ENCODE peak calls at places on chromosomes 16 and 17, in four cellular contexts. B is MM.1S, K is neural progenitor cell, D is GM23338. Z is an unnamed sample.

GRCh38 chr16:86681440-86681838 is 103.1 kb downstream of the FOXL1 start:
- DNase-seq in K (no peak), D (no peak), B (no peak), Z (no peak)

GRCh38 chr17:79841369-79842135 is 2.3 kb upstream of the CBX4 start:
- DNase-seq in K (peak; percentile 54), D (peak; percentile 69), B (no peak), Z (no peak)

GRCh38 chr17:30376621-30377452 is 1.9 kb upstream of the CPD start:
- DNase-seq in B (peak; percentile 49), K (no peak), D (no peak), Z (no peak)

GRCh38 chr17:81553018-81553615 is 964 bp upstream of the FAAP100 start:
- DNase-seq in K (peak; percentile 90), B (peak; percentile 94), D (peak; percentile 98), Z (peak; percentile 94)

GRCh38 chr16:11914759-11915643 is 755 bp downstream of the GSPT1 start:
- DNase-seq in B (peak; percentile 46), D (peak; percentile 63), K (peak; percentile 63), Z (peak; percentile 64)

GRCh38 chr16:70726869-70727494 is 41.1 kb upstream of the MTSS2 start:
- DNase-seq in B (no peak), D (no peak), K (no peak), Z (no peak)

GRCh38 chr17:1067282-1067956 is 70.5 kb downstream of the TIMM22 start:
- DNase-seq in D (no peak), K (no peak), B (no peak), Z (no peak)

GRCh38 chr17:14790518-14790917 is 474.6 kb downstream of the PMP22 start:
- DNase-seq in K (peak; percentile 6), B (no peak), D (no peak), Z (peak; percentile 86)

GRCh38 chr17:50367401-50367800 is 5.6 kb downstream of the MRPL27 start:
- DNase-seq in B (no peak), K (no peak), D (no peak), Z (no peak)

DNA sequence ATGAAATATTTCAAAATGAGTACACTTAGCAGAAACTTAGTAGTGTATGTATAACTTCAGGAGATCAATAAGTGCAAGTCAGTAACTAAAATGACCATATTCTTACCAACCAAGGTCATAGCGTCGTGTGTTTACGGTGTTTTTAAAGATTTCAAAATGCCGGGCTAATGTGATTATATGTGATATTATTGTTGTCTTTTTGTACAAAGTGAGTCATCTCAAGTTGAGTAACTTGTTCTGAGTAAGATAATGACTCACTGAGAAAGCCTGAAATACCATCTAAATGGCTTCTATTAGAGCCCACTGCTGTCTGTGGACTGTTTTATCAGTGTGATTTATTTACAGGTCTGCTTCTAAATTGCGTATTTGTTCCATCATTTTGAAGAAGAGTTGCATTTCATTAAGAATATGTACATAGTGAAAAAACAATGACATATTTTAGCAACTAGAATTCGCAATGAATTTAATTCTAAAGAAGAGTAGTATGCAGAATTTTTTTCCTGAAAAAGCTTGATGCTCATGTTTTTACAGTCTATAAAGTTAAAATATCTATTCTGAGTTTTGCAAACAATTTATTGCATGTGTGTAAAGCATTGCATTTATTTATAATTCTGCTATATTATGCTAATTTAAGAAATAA is 12.7 kb downstream of the KRT12 start:
- DNase-seq in D (no peak), B (no peak), K (no peak), Z (no peak)
- TF ChIP-seq EZH2phosphoT487 in D (no peak), B (no peak), K (no peak), Z (no peak)

DNA sequence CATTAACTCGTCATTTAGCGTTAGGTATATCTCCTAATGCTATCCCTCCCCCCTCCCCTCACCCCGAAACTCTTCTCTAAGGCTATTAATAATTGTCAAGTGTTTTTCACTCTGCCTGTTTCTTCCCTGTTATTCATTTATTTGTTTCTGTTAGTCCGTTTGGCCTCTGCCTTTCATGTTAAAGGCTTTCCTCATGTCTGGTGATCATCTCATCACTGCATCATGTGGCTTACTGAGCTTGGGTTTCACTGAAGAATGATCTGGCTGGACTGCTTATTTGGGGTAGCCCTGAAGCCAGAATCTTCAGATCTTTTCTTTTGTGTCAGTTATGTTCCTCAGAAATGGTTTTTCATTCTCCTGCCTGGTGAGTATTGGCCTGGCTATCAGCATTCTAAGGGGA is 9.5 kb downstream of the UTP4 start:
- DNase-seq in D (no peak), B (no peak), K (no peak), Z (no peak)
- TF ChIP-seq EZH2phosphoT487 in D (no peak), B (no peak), K (no peak), Z (no peak)

DNA sequence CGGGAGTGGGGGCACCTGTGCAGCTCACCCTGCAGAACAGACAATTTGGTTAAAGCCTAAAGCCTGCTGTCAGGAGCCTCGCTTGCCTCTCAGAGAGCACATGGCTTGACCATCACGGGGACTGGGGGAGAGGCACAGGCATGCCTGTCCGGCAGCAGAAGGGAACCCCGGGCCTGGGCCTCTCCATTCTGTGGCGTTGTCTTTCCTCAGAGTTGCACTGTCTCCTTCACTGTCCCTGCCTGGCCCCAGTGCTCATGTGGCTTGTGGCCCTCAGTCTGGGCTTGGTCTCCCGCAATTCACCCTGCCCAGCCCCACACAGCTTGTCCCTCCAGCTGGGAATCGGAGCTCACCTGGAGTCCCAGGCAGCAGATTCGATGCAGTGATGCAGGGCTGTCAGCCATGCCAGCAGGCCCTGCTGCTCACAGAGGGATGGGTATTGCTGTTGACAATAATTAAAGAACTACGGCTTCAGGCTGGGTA is 189.9 kb downstream of the SEC14L1 start:
- DNase-seq in B (no peak), K (no peak), D (no peak), Z (no peak)
- TF ChIP-seq EZH2phosphoT487 in B (no peak), K (no peak), D (no peak), Z (no peak)

DNA sequence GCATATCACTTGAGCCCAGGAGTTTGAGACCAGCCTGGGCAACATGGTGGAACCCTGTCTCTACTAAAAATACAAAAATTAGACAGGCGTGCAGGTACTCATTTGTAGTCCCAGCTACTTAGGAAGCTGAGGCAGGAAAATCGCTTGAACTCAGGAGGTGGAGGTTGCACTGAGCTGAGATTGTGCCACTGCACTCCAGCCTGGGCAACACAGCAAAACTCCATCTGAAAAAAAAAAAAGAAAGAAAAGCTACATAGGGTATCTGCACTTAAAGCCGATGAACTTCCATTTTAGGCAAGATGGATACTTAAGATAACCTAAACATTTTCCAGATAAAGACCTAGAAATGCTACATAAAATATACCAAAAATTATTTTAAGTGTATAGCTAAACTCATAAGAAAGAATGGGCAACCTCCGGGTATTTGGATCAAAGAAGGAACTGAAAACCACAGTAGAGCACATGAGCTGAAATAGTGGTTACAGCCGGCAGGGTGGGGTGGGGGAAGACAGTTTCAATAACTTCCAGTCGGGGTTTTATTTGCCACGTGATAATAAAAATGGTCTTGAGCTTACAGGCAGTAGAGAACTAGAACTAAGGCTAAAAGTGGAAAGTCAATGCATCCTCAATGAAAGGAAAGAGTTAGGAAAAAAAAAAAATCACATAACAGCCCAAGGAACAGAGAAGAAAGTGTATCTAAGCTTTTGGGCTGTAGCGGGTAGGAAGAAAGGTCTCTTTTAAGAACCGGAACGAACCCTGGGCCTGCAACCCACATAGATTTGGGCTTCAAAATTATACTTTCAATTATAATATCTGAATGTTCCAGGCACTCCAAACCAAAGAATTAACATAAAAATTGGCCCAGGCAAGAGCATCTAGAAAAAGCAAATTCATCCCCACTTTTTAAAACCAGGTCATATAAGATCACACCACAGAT is 53.1 kb downstream of the CFDP1 start:
- DNase-seq in D (no peak), K (no peak), B (peak; percentile 56), Z (peak; percentile 84)
- TF ChIP-seq EZH2phosphoT487 in D (no peak), K (no peak), B (no peak), Z (no peak)

GRCh38 chr16:85653226-85653917 is 35.4 kb downstream of the GINS2 start:
- DNase-seq in B (no peak), D (no peak), K (no peak), Z (no peak)

GRCh38 chr16:85650864-85651811 is 37.6 kb downstream of the GINS2 start:
- DNase-seq in D (no peak), K (peak; percentile 68), B (no peak), Z (peak; percentile 47)

GRCh38 chr16:85651822-85652430 is 36.8 kb downstream of the GINS2 start:
- DNase-seq in K (no peak), D (no peak), B (no peak), Z (no peak)

GRCh38 chr16:85654251-85655115 is 34.3 kb downstream of the GINS2 start:
- DNase-seq in D (no peak), K (no peak), B (no peak), Z (no peak)

GRCh38 chr16:85652431-85653221 is 36.1 kb downstream of the GINS2 start:
- DNase-seq in B (no peak), K (peak; percentile 80), D (no peak), Z (peak; percentile 12)
- TF ChIP-seq EZH2phosphoT487 in B (no peak), K (no peak), D (no peak), Z (no peak)